ENCODE peak calls at places on chromosomes 4 and X, in ten cellular contexts. R is ELF-1, Q is iPS-NIHi11, P is K562, M is fibroblast of gingiva, C is left ventricle myocardium superior, Z is foreskin fibroblast, O is DMS53, H is progenitor cell of endocrine pancreas, U is cardiac muscle cell. X is an unnamed sample.

GRCh38 chr4:14646831-14647230 is 355.4 kb upstream of the CPEB2 start:
- DNase-seq in R (no peak), Q (no peak), P (no peak), M (no peak), C (no peak), Z (no peak), O (peak; percentile 48), H (no peak), U (no peak), X (no peak)

GRCh38 chr4:185145572-185145971 is 2.5 kb downstream of the SLC25A4 start:
- DNase-seq in R (no peak), Q (no peak), P (no peak), M (no peak), C (peak; percentile 71), Z (no peak), O (no peak), H (no peak), U (peak; percentile 15), X (no peak)

GRCh38 chrX:53287493-53288138 is 6.2 kb upstream of the IQSEC2 start:
- DNase-seq in R (peak; percentile 23), Q (no peak), P (no peak), M (peak; percentile 73), C (peak; percentile 81), Z (peak; percentile 78), O (peak; percentile 63), H (no peak), U (peak; percentile 4), X (peak; percentile 45)

GRCh38 chrX:103376118-103376978 is at the start of gene BEX3:
- DNase-seq in R (peak; percentile 85), Q (peak; percentile 73), P (no peak), M (peak; percentile 73), C (peak; percentile 72), Z (peak; percentile 45), O (peak; percentile 70), H (peak; percentile 59), U (peak; percentile 86), X (peak; percentile 55)

GRCh38 chr4:86306816-86307215 is 53.0 kb downstream of the MAPK10 start:
- DNase-seq in R (no peak), Q (no peak), P (no peak), M (peak; percentile 86), C (no peak), Z (peak; percentile 59), O (no peak), H (no peak), U (no peak), X (no peak)

GRCh38 chr4:105598787-105599186 is 46.4 kb downstream of the ARHGEF38 start:
- DNase-seq in R (no peak), Q (no peak), P (no peak), M (no peak), C (no peak), Z (no peak), O (peak; percentile 69), H (no peak), U (no peak), X (no peak)

GRCh38 chr4:16513876-16514275 is 287.6 kb upstream of the TAPT1 start:
- DNase-seq in R (no peak), Q (no peak), P (no peak), M (no peak), C (no peak), Z (no peak), O (no peak), H (no peak), U (no peak), X (peak; percentile 34)

GRCh38 chr4:173722075-173722474 is 192.0 kb upstream of the HAND2 start:
- DNase-seq in R (no peak), Q (no peak), P (no peak), M (no peak), C (no peak), Z (no peak), O (peak; percentile 1), H (no peak), U (no peak), X (no peak)

GRCh38 chrX:120727503-120727902 is 97.6 kb upstream of the C1GALT1C1 start:
- DNase-seq in R (no peak), Q (no peak), P (no peak), M (no peak), C (no peak), Z (no peak), O (no peak), H (no peak), U (no peak), X (no peak)

GRCh38 chr4:128286474-128287158 is 997 bp downstream of the PGRMC2 start:
- DNase-seq in R (peak; percentile 33), Q (peak; percentile 30), P (peak; percentile 56), M (peak; percentile 53), C (no peak), Z (no peak), O (peak; percentile 64), H (no peak), U (peak; percentile 46), X (peak; percentile 71)

GRCh38 chr4:61160484-61160883 is 39.6 kb upstream of the ADGRL3 start:
- DNase-seq in R (no peak), Q (no peak), P (no peak), M (no peak), C (no peak), Z (no peak), O (no peak), H (no peak), U (no peak), X (no peak)

GRCh38 chr4:89661490-89661889 is 175.5 kb downstream of the SNCA start:
- DNase-seq in R (peak; percentile 37), Q (peak; percentile 42), P (no peak), M (peak; percentile 24), C (no peak), Z (peak; percentile 43), O (no peak), H (no peak), U (peak; percentile 15), X (peak; percentile 37)

GRCh38 chrX:132592880-132593279 is 104.0 kb upstream of the MBNL3 start:
- DNase-seq in R (peak; percentile 43), Q (peak; percentile 25), P (no peak), M (peak; percentile 1), C (no peak), Z (peak; percentile 10), O (peak; percentile 52), H (no peak), U (peak; percentile 49), X (peak; percentile 1)

GRCh38 chrX:15724911-15725310 is 13.2 kb upstream of the CA5B start:
- DNase-seq in R (no peak), Q (no peak), P (no peak), M (no peak), C (no peak), Z (no peak), O (no peak), H (no peak), U (no peak), X (no peak)

GRCh38 chr4:105715692-105716278 is 7.2 kb downstream of the GSTCD start:
- DNase-seq in R (no peak), Q (peak; percentile 10), P (peak; percentile 28), M (peak; percentile 22), C (no peak), Z (no peak), O (peak; percentile 61), H (no peak), U (peak; percentile 28), X (peak; percentile 64)

GRCh38 chr4:7770675-7771050 is 169.0 kb downstream of the AFAP1 start:
- DNase-seq in R (no peak), Q (no peak), P (no peak), M (no peak), C (no peak), Z (no peak), O (no peak), H (no peak), U (no peak), X (no peak)

GRCh38 chrX:850471-850916 is 219.9 kb downstream of the SHOX start:
- DNase-seq in R (peak; percentile 66), Q (no peak), P (no peak), M (no peak), C (no peak), Z (no peak), O (no peak), H (no peak), U (no peak), X (no peak)

GRCh38 chrX:97683256-97683655 is 799.5 kb downstream of the RPA4 start:
- DNase-seq in R (no peak), Q (no peak), P (no peak), M (no peak), C (no peak), Z (no peak), O (no peak), H (no peak), U (no peak), X (no peak)

GRCh38 chrX:20545538-20545937 is 278.8 kb upstream of the RPS6KA3 start:
- DNase-seq in R (no peak), Q (no peak), P (no peak), M (peak; percentile 1), C (no peak), Z (no peak), O (no peak), H (no peak), U (no peak), X (no peak)

GRCh38 chr4:145218251-145218650 is 37.9 kb upstream of the OTUD4 start:
- DNase-seq in R (no peak), Q (no peak), P (no peak), M (no peak), C (peak; percentile 51), Z (no peak), O (no peak), H (no peak), U (no peak), X (no peak)

GRCh38 chrX:79182616-79183015 is 38.1 kb downstream of the GPR174 start:
- DNase-seq in R (no peak), Q (no peak), P (no peak), M (no peak), C (no peak), Z (no peak), O (peak; percentile 5), H (no peak), U (no peak), X (no peak)

GRCh38 chrX:130170752-130171445 is 863 bp upstream of the RAB33A start:
- DNase-seq in R (peak; percentile 67), Q (peak; percentile 79), P (no peak), M (no peak), C (peak; percentile 61), Z (no peak), O (peak; percentile 75), H (no peak), U (peak; percentile 49), X (no peak)

GRCh38 chrX:53093177-53093655 is 726 bp upstream of the KANTR start:
- DNase-seq in R (peak; percentile 96), Q (peak; percentile 36), P (peak; percentile 81), M (peak; percentile 71), C (peak; percentile 89), Z (peak; percentile 65), O (peak; percentile 94), H (peak; percentile 48), U (peak; percentile 81), X (peak; percentile 79)

GRCh38 chr4:26596843-26597242 is 13.0 kb downstream of the TBC1D19 start:
- DNase-seq in R (no peak), Q (no peak), P (no peak), M (no peak), C (no peak), Z (no peak), O (peak; percentile 25), H (no peak), U (no peak), X (no peak)

GRCh38 chr4:132227349-132228165 is 921.5 kb upstream of the PCDH10 start:
- DNase-seq in R (peak; percentile 85), Q (peak; percentile 17), P (peak; percentile 67), M (no peak), C (peak; percentile 25), Z (peak; percentile 2), O (peak; percentile 86), H (peak; percentile 53), U (peak; percentile 65), X (peak; percentile 19)

GRCh38 chr4:26235500-26235899 is 85.3 kb upstream of the RBPJ start:
- DNase-seq in R (no peak), Q (no peak), P (no peak), M (peak; percentile 96), C (peak; percentile 70), Z (peak; percentile 92), O (peak; percentile 95), H (no peak), U (no peak), X (no peak)

GRCh38 chr4:84738622-84739021 is 155.7 kb downstream of the CDS1 start:
- DNase-seq in R (no peak), Q (no peak), P (no peak), M (no peak), C (no peak), Z (no peak), O (no peak), H (no peak), U (no peak), X (no peak)

GRCh38 chr4:1285790-1286553 is 3.7 kb upstream of the MAEA start:
- DNase-seq in R (peak; percentile 33), Q (no peak), P (peak; percentile 59), M (no peak), C (no peak), Z (peak; percentile 18), O (peak; percentile 77), H (no peak), U (no peak), X (no peak)